ENCODE peak calls at places on chromosome 19, in ten cellular contexts. J is fibroblast of lung; Z is immature natural killer cell; V is aorta; U is T-helper 2 cell; K is ACHN; P is stimulated activated CD4-positive, alpha-beta T cell treated with anti-CD3 and anti-CD28 coated beads, Interleukin-1b, Interleukin-23, amount 100 ng/mL, for 24 hours; O is C1 segment of cervical spinal cord; X is GM23338; B is smooth muscle cell of the brain vasculature. C is an unnamed sample.

GRCh38 chr19:45446944-45447343 is 20.9 kb upstream of the FOSB start:
- DNase-seq in J (no peak), Z (no peak), V (no peak), U (no peak), K (no peak), P (no peak), O (no peak), X (no peak), B (no peak), C (no peak)

GRCh38 chr19:4224470-4224869 is 4.9 kb upstream of the EBI3 start:
- DNase-seq in J (no peak), Z (no peak), V (no peak), U (no peak), K (no peak), P (no peak), O (no peak), X (no peak), B (no peak), C (no peak)

GRCh38 chr19:34313188-34313587 is 51.8 kb upstream of the GPI start:
- DNase-seq in J (peak), Z (no peak), V (no peak), U (no peak), K (no peak), P (no peak), O (no peak), X (no peak), B (no peak), C (no peak)

GRCh38 chr19:7505682-7506384 is 10.1 kb upstream of the ZNF358 start:
- DNase-seq in J (no peak), Z (no peak), V (no peak), U (no peak), K (peak), P (no peak), O (no peak), X (peak), B (no peak), C (no peak)

GRCh38 chr19:35883920-35884319 is 15.5 kb downstream of the APLP1 start:
- DNase-seq in J (no peak), Z (no peak), V (no peak), U (no peak), K (no peak), P (no peak), O (no peak), X (no peak), B (no peak), C (no peak)

GRCh38 chr19:40674291-40674690 is 16.2 kb downstream of the NUMBL start:
- DNase-seq in J (peak), Z (peak), V (no peak), U (no peak), K (no peak), P (no peak), O (no peak), X (no peak), B (peak), C (no peak)

GRCh38 chr19:18776288-18776594 is 14.9 kb downstream of the COMP start:
- DNase-seq in J (peak), Z (no peak), V (no peak), U (no peak), K (peak), P (no peak), O (no peak), X (no peak), B (no peak), C (no peak)

GRCh38 chr19:37983153-37983552 is 76.1 kb downstream of the SIPA1L3 start:
- DNase-seq in J (peak), Z (no peak), V (peak), U (no peak), K (no peak), P (no peak), O (no peak), X (no peak), B (no peak), C (no peak)

GRCh38 chr19:47778954-47779351 is 450 bp downstream of the SELENOW start:
- DNase-seq in J (no peak), Z (no peak), V (peak), U (no peak), K (no peak), P (no peak), O (peak), X (no peak), B (no peak), C (no peak)

GRCh38 chr19:40225440-40226305 is 816 bp downstream of the CCNP start:
- DNase-seq in J (peak), Z (no peak), V (no peak), U (no peak), K (no peak), P (no peak), O (no peak), X (peak), B (peak), C (no peak)

GRCh38 chr19:33133438-33134031 is 1.6 kb downstream of the WDR88 start:
- DNase-seq in J (peak), Z (no peak), V (no peak), U (no peak), K (no peak), P (no peak), O (no peak), X (peak), B (no peak), C (no peak)

GRCh38 chr19:47663911-47664771 is 49.1 kb upstream of the EHD2 start:
- DNase-seq in J (peak), Z (no peak), V (no peak), U (no peak), K (no peak), P (no peak), O (peak), X (no peak), B (peak), C (no peak)

GRCh38 chr19:19662866-19663291 is 597 bp downstream of the ATP13A1 start:
- DNase-seq in J (no peak), Z (no peak), V (no peak), U (no peak), K (no peak), P (no peak), O (no peak), X (no peak), B (no peak), C (no peak)

GRCh38 chr19:18794692-18795091 is 3.6 kb upstream of the COMP start:
- DNase-seq in J (no peak), Z (no peak), V (no peak), U (no peak), K (no peak), P (no peak), O (no peak), X (no peak), B (no peak), C (no peak)

GRCh38 chr19:3404324-3405260 is 38.2 kb downstream of the NFIC start:
- DNase-seq in J (peak), Z (no peak), V (peak), U (no peak), K (no peak), P (no peak), O (peak), X (peak), B (peak), C (no peak)

GRCh38 chr19:44582581-44583265 is 30.6 kb upstream of the IGSF23 start:
- DNase-seq in J (peak), Z (no peak), V (no peak), U (no peak), K (peak), P (peak), O (no peak), X (peak), B (no peak), C (peak)

GRCh38 chr19:33429891-33430673 is 56.6 kb downstream of the CEBPG start:
- DNase-seq in J (no peak), Z (peak), V (peak), U (peak), K (no peak), P (no peak), O (no peak), X (no peak), B (no peak), C (no peak)

GRCh38 chr19:18202759-18203407 is 959 bp downstream of the RAB3A start:
- DNase-seq in J (no peak), Z (no peak), V (peak), U (no peak), K (no peak), P (no peak), O (no peak), X (peak), B (no peak), C (no peak)

GRCh38 chr19:11448410-11448809 is 13.0 kb downstream of the PRKCSH start:
- DNase-seq in J (no peak), Z (no peak), V (no peak), U (no peak), K (no peak), P (no peak), O (no peak), X (no peak), B (no peak), C (no peak)

GRCh38 chr19:16035601-16036297 is 40.5 kb upstream of the TPM4 start:
- DNase-seq in J (no peak), Z (no peak), V (peak), U (no peak), K (no peak), P (no peak), O (no peak), X (no peak), B (no peak), C (no peak)

GRCh38 chr19:49949735-49950589 is 11.0 kb downstream of the SIGLEC11 start:
- DNase-seq in J (no peak), Z (no peak), V (peak), U (no peak), K (no peak), P (no peak), O (no peak), X (no peak), B (no peak), C (no peak)

GRCh38 chr19:55488986-55489710 is 912 bp downstream of the SSC5D start:
- DNase-seq in J (peak), Z (no peak), V (no peak), U (no peak), K (no peak), P (no peak), O (no peak), X (no peak), B (no peak), C (no peak)

GRCh38 chr19:35329323-35329722 is 336 bp downstream of the CD22 start:
- DNase-seq in J (no peak), Z (no peak), V (no peak), U (no peak), K (no peak), P (no peak), O (no peak), X (no peak), B (no peak), C (no peak)

GRCh38 chr19:52230685-52231084 is 38.7 kb upstream of the ZNF766 start:
- DNase-seq in J (no peak), Z (no peak), V (no peak), U (no peak), K (no peak), P (no peak), O (no peak), X (no peak), B (no peak), C (no peak)

GRCh38 chr19:41133260-41133659 is 19.0 kb downstream of the CYP2F1 start:
- DNase-seq in J (no peak), Z (no peak), V (peak), U (no peak), K (no peak), P (no peak), O (no peak), X (no peak), B (no peak), C (no peak)

C was measured in HCT116.